ENCODE peak calls at places on chromosomes 4 and X, in nine cellular contexts. Z is stimulated activated CD4-positive, alpha-beta T cell treated with anti-CD3 and anti-CD28 coated beads, Interleukin-4, amount 100 ng/mL, for 24 hours; Q is NCI-H1436; T is posterior cingulate gyrus; W is H54; J is CD4-positive, alpha-beta T cell; I is SHP77; E is astrocyte of the spinal cord; A is smooth muscle cell of the brain vasculature. S is an unnamed sample.

GRCh38 chrX:19388741-19389140 is 45.0 kb downstream of the PDHA1 start:
- DNase-seq in Z (no peak), Q (no peak), T (no peak), W (no peak), J (no peak), I (no peak), E (no peak), A (no peak), S (no peak)

GRCh38 chr4:56129431-56129861 is 180.7 kb downstream of the CEP135 start:
- DNase-seq in Z (peak; percentile 4), Q (no peak), T (no peak), W (no peak), J (no peak), I (peak; percentile 40), E (no peak), A (no peak), S (no peak)

GRCh38 chrX:154750301-154751120 is at the start of gene GAB3:
- DNase-seq in Z (peak; percentile 19), Q (no peak), T (peak; percentile 59), W (no peak), J (peak; percentile 38), I (no peak), E (peak; percentile 16), A (no peak), S (no peak)

GRCh38 chr4:174490356-174490969 is 31.8 kb downstream of the HPGD start:
- DNase-seq in Z (no peak), Q (no peak), T (no peak), W (no peak), J (no peak), I (no peak), E (peak; percentile 68), A (peak; percentile 13), S (no peak)

GRCh38 chrX:77493677-77494553 is 46.7 kb downstream of the FGF16 start:
- DNase-seq in Z (no peak), Q (peak; percentile 42), T (peak; percentile 42), W (peak; percentile 10), J (no peak), I (no peak), E (peak; percentile 76), A (peak; percentile 35), S (peak; percentile 20)

GRCh38 chr4:41256131-41256739 is 493 bp upstream of the UCHL1 start:
- DNase-seq in Z (no peak), Q (peak; percentile 30), T (no peak), W (peak; percentile 7), J (no peak), I (no peak), E (peak; percentile 61), A (no peak), S (no peak)

GRCh38 chrX:56564182-56564885 is 907 bp downstream of the UBQLN2 start:
- DNase-seq in Z (peak; percentile 60), Q (peak; percentile 43), T (no peak), W (no peak), J (no peak), I (no peak), E (peak; percentile 39), A (no peak), S (no peak)

GRCh38 chr4:27010334-27010940 is 149.8 kb downstream of the STIM2 start:
- DNase-seq in Z (peak; percentile 65), Q (peak; percentile 33), T (peak; percentile 76), W (peak; percentile 5), J (peak; percentile 50), I (peak; percentile 1), E (peak; percentile 72), A (peak; percentile 47), S (no peak)

GRCh38 chr4:48779095-48779997 is 733 bp downstream of the FRYL start:
- DNase-seq in Z (peak; percentile 61), Q (peak; percentile 28), T (peak; percentile 91), W (peak; percentile 12), J (peak; percentile 81), I (no peak), E (peak; percentile 71), A (peak; percentile 21), S (peak; percentile 29)

GRCh38 chr4:102328045-102328444 is 17.2 kb downstream of the SLC39A8 start:
- DNase-seq in Z (no peak), Q (no peak), T (no peak), W (no peak), J (no peak), I (no peak), E (peak; percentile 62), A (no peak), S (no peak)

GRCh38 chr4:26061248-26061986 is 147.4 kb downstream of the SMIM20 start:
- DNase-seq in Z (peak; percentile 25), Q (no peak), T (no peak), W (peak; percentile 25), J (no peak), I (no peak), E (peak; percentile 50), A (no peak), S (no peak)

GRCh38 chr4:29243054-29243453 is 1477.1 kb upstream of the PCDH7 start:
- DNase-seq in Z (no peak), Q (no peak), T (no peak), W (no peak), J (no peak), I (no peak), E (no peak), A (no peak), S (no peak)

GRCh38 chrX:21354725-21355124 is 19.5 kb upstream of the CNKSR2 start:
- DNase-seq in Z (no peak), Q (no peak), T (no peak), W (no peak), J (no peak), I (no peak), E (no peak), A (no peak), S (no peak)

GRCh38 chr4:173642509-173642908 is 112.5 kb upstream of the HAND2 start:
- DNase-seq in Z (no peak), Q (no peak), T (no peak), W (no peak), J (no peak), I (no peak), E (no peak), A (no peak), S (no peak)

GRCh38 chr4:136314686-136315085 is 1217.6 kb downstream of the PCDH18 start:
- DNase-seq in Z (no peak), Q (no peak), T (no peak), W (no peak), J (no peak), I (no peak), E (no peak), A (no peak), S (no peak)

GRCh38 chr4:118682928-118683327 is 2.3 kb upstream of the METTL14 start:
- DNase-seq in Z (no peak), Q (no peak), T (no peak), W (no peak), J (no peak), I (no peak), E (peak; percentile 14), A (no peak), S (no peak)

GRCh38 chrX:107712231-107713204 is 63.1 kb downstream of the TSC22D3 start:
- DNase-seq in Z (no peak), Q (no peak), T (no peak), W (no peak), J (peak; percentile 40), I (no peak), E (peak; percentile 63), A (no peak), S (no peak)

GRCh38 chr4:163558539-163559044 is 64.1 kb downstream of the TMA16 start:
- DNase-seq in Z (no peak), Q (no peak), T (peak; percentile 58), W (no peak), J (peak; percentile 1), I (no peak), E (no peak), A (no peak), S (no peak)

GRCh38 chrX:119654112-119654531 is 38.8 kb downstream of the SEPTIN6 start:
- DNase-seq in Z (peak; percentile 25), Q (no peak), T (peak; percentile 76), W (no peak), J (peak; percentile 45), I (no peak), E (peak; percentile 61), A (peak; percentile 36), S (peak; percentile 63)

GRCh38 chrX:118128724-118129123 is 12.1 kb upstream of the KLHL13 start:
- DNase-seq in Z (no peak), Q (no peak), T (peak; percentile 61), W (no peak), J (no peak), I (no peak), E (no peak), A (no peak), S (no peak)

GRCh38 chr4:186844059-186844681 is 120.5 kb upstream of the FAT1 start:
- DNase-seq in Z (no peak), Q (no peak), T (no peak), W (no peak), J (no peak), I (no peak), E (peak; percentile 74), A (no peak), S (peak; percentile 30)

GRCh38 chr4:98778206-98778605 is 119.8 kb upstream of the TSPAN5 start:
- DNase-seq in Z (no peak), Q (no peak), T (no peak), W (peak; percentile 19), J (no peak), I (no peak), E (peak; percentile 68), A (peak; percentile 39), S (peak; percentile 58)

GRCh38 chrX:54714424-54714823 is 83.6 kb downstream of the ITIH6 start:
- DNase-seq in Z (no peak), Q (no peak), T (no peak), W (no peak), J (no peak), I (no peak), E (no peak), A (no peak), S (no peak)

GRCh38 chrX:37905436-37906147 is 58.2 kb upstream of the DYNLT3 start:
- DNase-seq in Z (no peak), Q (no peak), T (peak; percentile 66), W (peak; percentile 3), J (peak; percentile 5), I (peak; percentile 0), E (peak; percentile 78), A (peak; percentile 39), S (peak; percentile 60)

GRCh38 chrX:1537031-1537715 is at the start of gene P2RY8:
- DNase-seq in Z (peak; percentile 82), Q (no peak), T (no peak), W (no peak), J (peak; percentile 76), I (no peak), E (no peak), A (no peak), S (no peak)

GRCh38 chr4:111400736-111401135 is 744.5 kb upstream of the FAM241A start:
- DNase-seq in Z (no peak), Q (peak; percentile 33), T (no peak), W (no peak), J (no peak), I (peak; percentile 54), E (peak; percentile 76), A (peak; percentile 1), S (no peak)